ENCODE peak calls at places on chromosomes 3 and 15, in four cellular contexts. I, K, C and L are unnamed samples.

GRCh38 chr15:37076543-37076942 is 23.8 kb downstream of the MEIS2 start:
- DNase-seq in I (no peak), K (no peak), C (no peak), L (no peak)

GRCh38 chr3:63946753-63947152 is 34.6 kb upstream of the SCAANT1 start:
- DNase-seq in I (no peak), K (no peak), C (no peak), L (no peak)

GRCh38 chr15:69762373-69763148 is 309.9 kb downstream of the RPLP1 start:
- DNase-seq in I (no peak), K (no peak), C (peak; percentile 8), L (peak; percentile 3)

GRCh38 chr3:52432225-52432624 is 12.7 kb downstream of the SEMA3G start:
- DNase-seq in I (no peak), K (no peak), C (no peak), L (no peak)

GRCh38 chr15:91067026-91067425 is 33.0 kb upstream of the SV2B start:
- DNase-seq in I (no peak), K (no peak), C (no peak), L (no peak)

GRCh38 chr3:194315088-194315964 is 35.8 kb downstream of the CPN2 start:
- DNase-seq in I (peak; percentile 86), K (peak; percentile 98), C (peak; percentile 50), L (peak; percentile 92)

GRCh38 chr15:101449471-101450425 is 39.8 kb downstream of the PCSK6 start:
- DNase-seq in I (no peak), K (no peak), C (no peak), L (no peak)

GRCh38 chr3:155049959-155050358 is 30.2 kb upstream of the MME start:
- DNase-seq in I (no peak), K (no peak), C (no peak), L (no peak)

GRCh38 chr3:123188058-123188457 is 13.7 kb upstream of the SEC22A start:
- DNase-seq in I (no peak), K (no peak), C (no peak), L (no peak)

GRCh38 chr15:77504310-77504709 is 83.6 kb downstream of the HMG20A start:
- DNase-seq in I (no peak), K (peak; percentile 45), C (no peak), L (no peak)

GRCh38 chr3:195906865-195907729 is 1.3 kb downstream of the TNK2 start:
- DNase-seq in I (no peak), K (no peak), C (no peak), L (no peak)

GRCh38 chr3:182414586-182414985 is 378.7 kb upstream of the ATP11B start:
- DNase-seq in I (no peak), K (no peak), C (no peak), L (no peak)

GRCh38 chr3:13619661-13620230 is 70.8 kb downstream of the FBLN2 start:
- DNase-seq in I (no peak), K (no peak), C (no peak), L (peak; percentile 35)
- TF ChIP-seq RNF2 in I (no peak), K (no peak), C (no peak), L (no peak)

GRCh38 chr15:38818156-38818745 is 253.6 kb upstream of the RASGRP1 start:
- DNase-seq in I (no peak), K (no peak), C (no peak), L (no peak)
- TF ChIP-seq RNF2 in I (no peak), K (no peak), C (no peak), L (no peak)

GRCh38 chr15:59236394-59236793 is 29.8 kb downstream of the LDHAL6B start:
- DNase-seq in I (no peak), K (no peak), C (peak; percentile 43), L (no peak)
- TF ChIP-seq RNF2 in I (no peak), K (no peak), C (no peak), L (no peak)

GRCh38 chr3:163708428-163708827 is 1369.9 kb downstream of the SI start:
- DNase-seq in I (no peak), K (no peak), C (no peak), L (no peak)

GRCh38 chr3:163707659-163708058 is 1370.6 kb downstream of the SI start:
- DNase-seq in I (no peak), K (no peak), C (no peak), L (no peak)
- TF ChIP-seq RNF2 in I (no peak), K (no peak), C (no peak), L (no peak)

GRCh38 chr15:62591842-62592838 is 427.1 kb upstream of the C2CD4B start:
- DNase-seq in I (peak; percentile 54), K (no peak), C (peak; percentile 13), L (no peak)
- TF ChIP-seq RNF2 in I (no peak), K (no peak), C (no peak), L (no peak)

GRCh38 chr15:89671687-89672086 is 7.5 kb downstream of the PLIN1 start:
- DNase-seq in I (no peak), K (no peak), C (no peak), L (no peak)

GRCh38 chr15:89675606-89676005 is 3.6 kb downstream of the PLIN1 start:
- DNase-seq in I (no peak), K (no peak), C (no peak), L (no peak)

GRCh38 chr15:89672221-89673161 is 6.7 kb downstream of the PLIN1 start:
- DNase-seq in I (no peak), K (no peak), C (no peak), L (no peak)

GRCh38 chr15:89673162-89673506 is 6.0 kb downstream of the PLIN1 start:
- DNase-seq in I (peak; percentile 64), K (peak; percentile 85), C (peak; percentile 25), L (peak; percentile 77)

DNA sequence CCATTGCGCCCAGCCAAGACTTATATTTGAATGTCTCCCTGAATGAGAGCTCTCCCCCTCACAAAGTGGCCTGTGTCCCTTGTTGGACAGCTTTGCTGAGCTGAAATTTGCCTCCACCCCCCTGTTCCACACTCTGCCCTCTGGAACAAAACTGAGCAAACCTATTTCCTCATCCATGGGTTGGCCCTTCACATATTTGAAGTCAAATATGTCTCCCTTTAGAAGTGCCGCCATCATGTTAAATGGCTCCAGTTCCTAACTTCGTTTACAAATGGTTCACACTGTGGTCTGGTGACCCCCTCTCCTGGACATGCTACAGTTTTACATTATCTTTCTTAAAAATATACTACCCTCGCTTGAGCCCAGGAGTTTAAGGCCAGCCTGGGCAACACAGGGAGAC is 4.6 kb downstream of the PLIN1 start:
- DNase-seq in I (no peak), K (no peak), C (peak; percentile 93), L (no peak)
- TF ChIP-seq RNF2 in I (no peak), K (no peak), C (no peak), L (no peak)